ENCODE peak calls at places on chromosomes 16 and 17, in seven cellular contexts. T is GF-D8; E is stimulated activated CD8-positive, alpha-beta memory T cell treated with anti-CD3 and anti-CD28 coated beads, Interleukin-12 subunit alpha, Interleukin-12 subunit beta, amount 100 ng/mL, for 4 hours; F is activated T-helper 1 cell treated with anti-CD3 and anti-CD28 coated beads, Interleukin-2, amount 50 U/mL, for 16 hours; W is mucosa of descending colon; I is neural crest cell; H is fibroblast of lung. R is an unnamed sample.

GRCh38 chr17:62791235-62792121 is 16.6 kb downstream of the MARCHF10 start:
- DNase-seq in T (no peak), E (no peak), F (no peak), W (no peak), I (no peak), H (peak; percentile 95), R (peak; percentile 87)

GRCh38 chr17:7782237-7782636 is 51.8 kb upstream of the KDM6B start:
- DNase-seq in T (no peak), E (no peak), F (no peak), W (no peak), I (no peak), H (peak; percentile 73), R (no peak)

GRCh38 chr17:72699566-72699965 is 392.9 kb downstream of the SLC39A11 start:
- DNase-seq in T (no peak), E (no peak), F (no peak), W (no peak), I (no peak), H (no peak), R (peak; percentile 94)

GRCh38 chr16:86872833-86873232 is 294.5 kb downstream of the FOXL1 start:
- DNase-seq in T (no peak), E (no peak), F (no peak), W (no peak), I (no peak), H (no peak), R (no peak)

GRCh38 chr16:28524544-28525179 is 14.1 kb downstream of the NUPR1 start:
- DNase-seq in T (no peak), E (no peak), F (no peak), W (no peak), I (no peak), H (no peak), R (no peak)

GRCh38 chr16:29837833-29838232 is 17.6 kb downstream of the MVP start:
- DNase-seq in T (no peak), E (no peak), F (no peak), W (no peak), I (no peak), H (no peak), R (peak; percentile 66)

GRCh38 chr17:39002991-39003715 is 36.0 kb upstream of the FBXO47 start:
- DNase-seq in T (no peak), E (no peak), F (no peak), W (peak; percentile 47), I (no peak), H (peak; percentile 56), R (peak; percentile 48)

GRCh38 chr17:36864230-36864629 is 73.0 kb upstream of the LHX1 start:
- DNase-seq in T (no peak), E (no peak), F (no peak), W (no peak), I (no peak), H (no peak), R (no peak)

GRCh38 chr16:51302042-51302441 is 151.0 kb upstream of the SALL1 start:
- DNase-seq in T (no peak), E (no peak), F (no peak), W (no peak), I (no peak), H (no peak), R (no peak)

GRCh38 chr17:48513097-48513496 is 17.7 kb downstream of the HOXB1 start:
- DNase-seq in T (no peak), E (no peak), F (no peak), W (no peak), I (no peak), H (no peak), R (no peak)

GRCh38 chr17:69978056-69978646 is 96.9 kb upstream of the KCNJ16 start:
- DNase-seq in T (no peak), E (no peak), F (no peak), W (no peak), I (no peak), H (no peak), R (no peak)

GRCh38 chr17:5533486-5534315 is 47.3 kb downstream of the MIS12 start:
- DNase-seq in T (no peak), E (no peak), F (no peak), W (no peak), I (no peak), H (no peak), R (no peak)

GRCh38 chr17:82949361-82949760 is 109.5 kb upstream of the ZNF750 start:
- DNase-seq in T (no peak), E (no peak), F (no peak), W (no peak), I (no peak), H (no peak), R (no peak)

GRCh38 chr16:2042171-2042570 is 5.5 kb downstream of the NTHL1 start:
- DNase-seq in T (no peak), E (no peak), F (no peak), W (peak; percentile 70), I (no peak), H (no peak), R (no peak)

GRCh38 chr17:67582632-67583230 is 135.0 kb upstream of the NOL11 start:
- DNase-seq in T (no peak), E (no peak), F (no peak), W (peak; percentile 76), I (no peak), H (peak; percentile 51), R (no peak)

GRCh38 chr17:20156196-20157077 is 147.3 kb downstream of the SPECC1 start:
- DNase-seq in T (no peak), E (peak; percentile 6), F (no peak), W (no peak), I (no peak), H (peak; percentile 31), R (peak; percentile 91)

GRCh38 chr17:66580178-66580577 is 254.7 kb upstream of the CACNG5 start:
- DNase-seq in T (no peak), E (no peak), F (no peak), W (peak; percentile 45), I (no peak), H (peak; percentile 80), R (peak; percentile 85)

GRCh38 chr16:74485916-74486315 is 64.6 kb upstream of the CLEC18B start:
- DNase-seq in T (no peak), E (no peak), F (no peak), W (no peak), I (no peak), H (no peak), R (no peak)